ENCODE peak calls at places on chromosomes 4 and X, in ten cellular contexts. G is GM13977, J is lower lobe of right lung, T is ovary, O is spleen, H is choroid plexus epithelial cell, V is HCT116, E is fibroblast of pulmonary artery, P is endothelial cell, U is neural crest cell. S is an unnamed sample.

GRCh38 chrX:39638526-39638925 is 459.2 kb downstream of the BCOR start:
- DNase-seq in G (no peak), J (no peak), T (no peak), O (no peak), H (no peak), V (no peak), E (no peak), P (no peak), U (no peak), S (no peak)

GRCh38 chrX:115344885-115345653 is 55.6 kb downstream of the LUZP4 start:
- DNase-seq in G (no peak), J (peak), T (peak), O (no peak), H (peak), V (peak), E (peak), P (peak), U (no peak), S (no peak)

GRCh38 chrX:19705196-19705769 is 182.1 kb downstream of the SH3KBP1 start:
- DNase-seq in G (no peak), J (no peak), T (no peak), O (no peak), H (peak), V (no peak), E (peak), P (no peak), U (no peak), S (no peak)

GRCh38 chr4:38154681-38155588 is 194.7 kb downstream of the PTTG2 start:
- DNase-seq in G (no peak), J (peak), T (no peak), O (no peak), H (no peak), V (no peak), E (no peak), P (no peak), U (no peak), S (peak)

GRCh38 chr4:1012031-1012739 is 759 bp downstream of the FGFRL1 start:
- DNase-seq in G (no peak), J (peak), T (peak), O (peak), H (peak), V (no peak), E (no peak), P (no peak), U (no peak), S (peak)

GRCh38 chr4:94826206-94826605 is 68.5 kb downstream of the BMPR1B start:
- DNase-seq in G (no peak), J (no peak), T (no peak), O (no peak), H (peak), V (no peak), E (peak), P (peak), U (no peak), S (no peak)

GRCh38 chrX:70470850-70471289 is 26.2 kb downstream of the DLG3 start:
- DNase-seq in G (no peak), J (no peak), T (no peak), O (no peak), H (no peak), V (no peak), E (no peak), P (no peak), U (no peak), S (peak)

GRCh38 chr4:2024683-2025082 is 15.9 kb upstream of the NELFA start:
- DNase-seq in G (no peak), J (no peak), T (no peak), O (no peak), H (no peak), V (no peak), E (no peak), P (no peak), U (no peak), S (no peak)

GRCh38 chrX:13398073-13398823 is 78.4 kb upstream of the ATXN3L start:
- DNase-seq in G (no peak), J (peak), T (peak), O (no peak), H (peak), V (peak), E (peak), P (no peak), U (no peak), S (peak)

GRCh38 chr4:41505161-41505653 is 32.8 kb upstream of the LIMCH1 start:
- DNase-seq in G (no peak), J (no peak), T (no peak), O (no peak), H (no peak), V (no peak), E (peak), P (no peak), U (no peak), S (no peak)

GRCh38 chrX:52819788-52820187 is 8.7 kb downstream of the XAGE5 start:
- DNase-seq in G (no peak), J (no peak), T (no peak), O (no peak), H (no peak), V (no peak), E (no peak), P (no peak), U (no peak), S (no peak)

GRCh38 chrX:48938721-48939416 is 18.5 kb downstream of the OTUD5 start:
- DNase-seq in G (no peak), J (no peak), T (no peak), O (peak), H (no peak), V (no peak), E (no peak), P (no peak), U (no peak), S (peak)

GRCh38 chr4:118869808-118870342 is 18.8 kb upstream of the SYNPO2 start:
- DNase-seq in G (no peak), J (no peak), T (no peak), O (no peak), H (peak), V (no peak), E (peak), P (no peak), U (no peak), S (no peak)

GRCh38 chr4:118867311-118868067 is 21.2 kb upstream of the SYNPO2 start:
- DNase-seq in G (no peak), J (no peak), T (no peak), O (no peak), H (no peak), V (no peak), E (peak), P (no peak), U (no peak), S (no peak)

GRCh38 chr4:118865091-118865708 is 23.5 kb upstream of the SYNPO2 start:
- DNase-seq in G (peak), J (no peak), T (no peak), O (no peak), H (peak), V (peak), E (peak), P (peak), U (peak), S (peak)
- TF ChIP-seq CTCF in G (peak), J (peak), T (no peak), O (peak), H (peak), V (peak), E (peak), P (peak), U (peak), S (peak)

GRCh38 chrX:112043997-112044396 is 38.6 kb downstream of the TRPC5 start:
- DNase-seq in G (no peak), J (no peak), T (no peak), O (no peak), H (peak), V (peak), E (peak), P (peak), U (no peak), S (no peak)
- TF ChIP-seq CTCF in G (peak), J (no peak), T (no peak), O (no peak), H (no peak), V (no peak), E (no peak), P (peak), U (peak), S (peak)

GRCh38 chrX:42684062-42684461 is 93.9 kb downstream of the PPP1R2C start:
- DNase-seq in G (no peak), J (no peak), T (no peak), O (no peak), H (no peak), V (no peak), E (no peak), P (no peak), U (no peak), S (no peak)

GRCh38 chrX:42673411-42673810 is 104.6 kb downstream of the PPP1R2C start:
- DNase-seq in G (no peak), J (no peak), T (no peak), O (no peak), H (no peak), V (no peak), E (peak), P (no peak), U (no peak), S (no peak)

GRCh38 chrX:42680651-42681050 is 97.3 kb downstream of the PPP1R2C start:
- DNase-seq in G (no peak), J (no peak), T (peak), O (no peak), H (peak), V (no peak), E (peak), P (peak), U (no peak), S (no peak)

GRCh38 chrX:42678133-42678532 is 99.8 kb downstream of the PPP1R2C start:
- DNase-seq in G (no peak), J (no peak), T (no peak), O (no peak), H (peak), V (no peak), E (peak), P (no peak), U (no peak), S (no peak)
- TF ChIP-seq CTCF in G (no peak), J (no peak), T (no peak), O (no peak), H (peak), V (no peak), E (peak), P (no peak), U (peak), S (no peak)

GRCh38 chr4:122732329-122733026 is at the start of gene BBS12:
- DNase-seq in G (peak), J (peak), T (peak), O (peak), H (peak), V (peak), E (peak), P (peak), U (peak), S (peak)
- TF ChIP-seq CTCF in G (peak), J (peak), T (peak), O (peak), H (peak), V (no peak), E (peak), P (no peak), U (no peak), S (no peak)

GRCh38 chrX:153744210-153745066 is 19.6 kb upstream of the PLXNB3 start:
- DNase-seq in G (no peak), J (no peak), T (no peak), O (peak), H (no peak), V (no peak), E (no peak), P (no peak), U (peak), S (no peak)
- TF ChIP-seq CTCF in G (no peak), J (peak), T (no peak), O (no peak), H (peak), V (no peak), E (no peak), P (no peak), U (peak), S (peak)

GRCh38 chrX:50458483-50458882 is 12.1 kb downstream of the DGKK start:
- DNase-seq in G (no peak), J (no peak), T (no peak), O (no peak), H (no peak), V (no peak), E (no peak), P (no peak), U (no peak), S (no peak)

GRCh38 chrX:50452782-50453181 is 17.8 kb downstream of the DGKK start:
- DNase-seq in G (no peak), J (no peak), T (no peak), O (no peak), H (no peak), V (no peak), E (no peak), P (no peak), U (no peak), S (no peak)

GRCh38 chrX:50459615-50460014 is 11.0 kb downstream of the DGKK start:
- DNase-seq in G (no peak), J (no peak), T (no peak), O (no peak), H (no peak), V (no peak), E (no peak), P (no peak), U (no peak), S (no peak)

DNA sequence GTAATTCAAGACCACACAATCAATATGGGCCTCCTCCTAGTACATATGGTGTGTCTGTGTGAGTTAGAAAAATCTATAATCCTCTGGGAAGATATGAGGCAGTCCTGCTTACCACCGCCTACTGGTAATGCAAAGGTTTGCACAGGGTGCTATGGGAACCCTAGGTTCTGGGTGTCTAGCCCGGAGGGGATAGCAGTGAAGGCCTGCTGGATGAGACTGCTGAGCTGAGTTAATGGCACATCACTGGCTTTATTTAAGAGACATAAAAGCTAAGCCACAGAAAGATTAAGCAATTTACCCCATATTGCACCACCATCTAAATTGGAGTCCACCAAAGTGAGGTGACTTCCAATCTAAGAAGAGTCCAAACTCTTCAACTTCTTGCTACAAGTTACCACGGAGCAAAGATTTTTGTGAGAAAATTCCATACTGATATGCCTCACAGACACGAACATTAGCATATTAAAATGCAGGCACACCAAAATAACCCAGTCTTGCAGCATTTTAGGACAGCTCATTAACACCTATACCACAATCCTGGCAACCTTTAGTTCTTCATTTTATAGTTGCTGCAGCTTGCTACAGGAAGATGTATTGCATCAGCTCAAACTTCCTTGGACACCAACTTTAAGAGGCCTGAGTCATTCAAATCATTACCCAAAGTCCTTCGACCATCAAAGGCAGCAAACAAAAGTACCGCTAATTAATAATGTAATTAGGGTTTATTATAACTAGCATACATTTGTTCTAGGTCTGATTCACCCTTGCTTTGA is 13.7 kb downstream of the DGKK start:
- DNase-seq in G (no peak), J (no peak), T (no peak), O (no peak), H (no peak), V (no peak), E (no peak), P (no peak), U (no peak), S (no peak)
- TF ChIP-seq CTCF in G (no peak), J (no peak), T (no peak), O (no peak), H (no peak), V (no peak), E (no peak), P (no peak), U (no peak), S (no peak)

GRCh38 chr4:76951333-76952033 is 1.9 kb downstream of the SEPTIN11 start:
- DNase-seq in G (no peak), J (no peak), T (no peak), O (no peak), H (peak), V (no peak), E (peak), P (no peak), U (no peak), S (no peak)
- TF ChIP-seq CTCF in G (no peak), J (no peak), T (no peak), O (no peak), H (no peak), V (no peak), E (no peak), P (no peak), U (no peak), S (no peak)

S was measured in activated CD8-positive, alpha-beta T cell treated with anti-CD3 and anti-CD28 coated beads for 36 hours.